ENCODE peak calls at places on chromosomes 2 and 18, in four cellular contexts. J is right cardiac atrium; G is CD4-positive, alpha-beta T cell; D is uterus. A is an unnamed sample.

GRCh38 chr2:218855305-218856167 is 4.1 kb upstream of the WNT6 start:
- DNase-seq in J (no peak), G (peak; percentile 11), D (no peak), A (no peak)

GRCh38 chr18:46155652-46156051 is 51.5 kb downstream of the HAUS1 start:
- DNase-seq in D (no peak), G (no peak), J (no peak), A (no peak)

GRCh38 chr2:53475320-53475719 is 292.3 kb upstream of the CHAC2 start:
- DNase-seq in D (no peak), G (no peak), J (no peak), A (no peak)

GRCh38 chr18:65835881-65836280 is 85.1 kb downstream of the CDH7 start:
- DNase-seq in J (no peak), G (no peak), D (no peak), A (no peak)

GRCh38 chr2:190413421-190413820 is 5.3 kb downstream of the MFSD6 start:
- DNase-seq in J (no peak), G (no peak), D (no peak), A (no peak)

GRCh38 chr2:190713476-190713875 is 64.6 kb downstream of the NAB1 start:
- DNase-seq in J (no peak), D (no peak), G (no peak), A (no peak)

GRCh38 chr18:58578835-58579560 is 49.9 kb downstream of the ALPK2 start:
- DNase-seq in J (no peak), D (no peak), G (no peak), A (no peak)

GRCh38 chr2:152387046-152387445 is 52.1 kb downstream of the FMNL2 start:
- DNase-seq in G (no peak), D (no peak), J (no peak), A (no peak)

GRCh38 chr2:170276056-170276455 is 98.1 kb downstream of the MYO3B start:
- DNase-seq in D (no peak), G (no peak), J (no peak), A (no peak)

GRCh38 chr2:23492941-23493340 is 108.0 kb downstream of the KLHL29 start:
- DNase-seq in G (no peak), J (no peak), D (no peak), A (no peak)

GRCh38 chr18:27954226-27954625 is 222.7 kb downstream of the CDH2 start:
- DNase-seq in G (no peak), J (no peak), D (no peak), A (no peak)

GRCh38 chr2:10447300-10448207 is 573 bp downstream of the ODC1 start:
- DNase-seq in D (no peak), G (no peak), J (no peak), A (peak; percentile 68)

GRCh38 chr2:42195559-42195958 is 26.4 kb downstream of the EML4 start:
- DNase-seq in D (no peak), G (no peak), J (no peak), A (no peak)

GRCh38 chr2:202566286-202566685 is 68.5 kb upstream of the FAM117B start:
- DNase-seq in G (no peak), J (no peak), D (no peak), A (no peak)

GRCh38 chr2:232890896-232891601 is 21.0 kb downstream of the SNORC start:
- DNase-seq in G (no peak), D (no peak), J (no peak), A (no peak)

GRCh38 chr2:134231296-134231964 is 22.4 kb upstream of the MGAT5 start:
- DNase-seq in G (no peak), D (no peak), J (no peak), A (no peak)
- H3K27ac ChIP-seq in G (peak overlapping the region; percentile 62), D (no peak overlapping the region), J (peak overlapping the region; percentile 19), A (no peak overlapping the region)

DNA sequence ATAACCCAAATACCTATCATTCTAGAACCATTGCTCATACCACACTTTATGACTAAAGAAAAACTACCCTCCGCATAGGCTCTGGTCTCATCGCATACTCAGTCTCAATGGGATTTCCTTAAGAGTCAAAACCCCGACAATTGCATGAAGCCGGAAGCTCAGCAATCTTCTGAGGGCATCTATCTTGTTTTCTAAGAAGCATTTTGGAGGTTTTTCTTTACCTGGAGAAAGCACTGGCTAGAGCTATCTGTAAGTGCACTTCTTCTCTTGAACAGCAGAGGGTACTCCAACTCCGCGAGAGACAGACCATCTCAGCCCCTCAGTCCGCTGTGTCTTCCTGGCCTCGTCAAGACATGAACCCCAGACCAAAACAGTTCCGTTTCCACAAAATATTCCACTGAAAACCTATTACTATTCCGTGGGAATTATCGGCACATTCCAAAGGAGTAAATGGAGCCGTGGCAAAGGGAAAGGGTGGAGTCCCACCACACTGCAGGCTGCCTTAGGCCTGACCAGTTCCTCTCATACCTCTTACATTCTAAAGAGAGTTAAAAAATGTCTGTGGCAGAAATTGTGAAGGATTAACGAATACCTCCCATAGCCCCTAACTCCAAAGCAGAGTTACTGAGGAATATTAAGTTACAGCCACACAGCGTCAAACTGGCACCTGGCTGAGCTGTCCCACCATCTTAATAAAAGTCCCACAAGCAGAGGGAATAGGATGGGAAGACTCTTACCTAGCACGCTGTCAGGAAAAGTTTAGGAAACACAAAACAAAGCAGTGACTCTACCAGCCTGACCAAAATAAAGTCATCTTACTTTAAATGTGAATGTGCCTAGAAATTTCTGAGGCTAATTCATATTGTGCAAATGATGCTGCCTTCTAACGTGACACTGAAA is 325.6 kb upstream of the VRK2 start:
- DNase-seq in G (no peak), D (no peak), J (peak; percentile 14), A (no peak)
- H3K27ac ChIP-seq in G (no peak overlapping the region), D (no peak overlapping the region), J (no peak overlapping the region), A (no peak overlapping the region)

GRCh38 chr2:159199236-159199635 is 87.3 kb downstream of the WDSUB1 start:
- DNase-seq in J (no peak), G (no peak), D (no peak), A (no peak)

GRCh38 chr2:159200498-159200897 is 86.0 kb downstream of the WDSUB1 start:
- DNase-seq in D (no peak), G (no peak), J (no peak), A (no peak)

GRCh38 chr2:159199751-159200465 is 86.6 kb downstream of the WDSUB1 start:
- DNase-seq in D (no peak), J (no peak), G (no peak), A (no peak)

GRCh38 chr2:159202568-159203071 is 83.9 kb downstream of the WDSUB1 start:
- DNase-seq in J (peak; percentile 69), G (no peak), D (peak; percentile 68), A (no peak)

GRCh38 chr2:159201321-159202063 is 85.0 kb downstream of the WDSUB1 start:
- DNase-seq in G (no peak), D (no peak), J (no peak), A (no peak)
- H3K27ac ChIP-seq in G (no peak overlapping the region), D (peak overlapping the region; percentile 87), J (peak overlapping the region; percentile 42), A (no peak overlapping the region)

GRCh38 chr18:24214913-24215312 is 76.1 kb downstream of the CABYR start:
- DNase-seq in D (no peak), G (no peak), J (no peak), A (no peak)
- H3K27ac ChIP-seq in D (peak overlapping the region; percentile 29), G (no peak overlapping the region), J (no peak overlapping the region), A (peak overlapping the region; percentile 77)

GRCh38 chr2:12170151-12170550 is 423.7 kb downstream of the LPIN1 start:
- DNase-seq in D (no peak), G (no peak), J (no peak), A (no peak)
- H3K27ac ChIP-seq in D (peak overlapping the region; percentile 85), G (no peak overlapping the region), J (no peak overlapping the region), A (no peak overlapping the region)

GRCh38 chr2:101752708-101753107 is 55.2 kb downstream of the MAP4K4 start:
- DNase-seq in D (no peak), G (no peak), J (no peak), A (peak; percentile 67)

GRCh38 chr2:101751875-101752619 is 54.5 kb downstream of the MAP4K4 start:
- DNase-seq in D (no peak), G (no peak), J (no peak), A (no peak)

GRCh38 chr2:101753207-101753616 is 55.7 kb downstream of the MAP4K4 start:
- DNase-seq in J (no peak), D (no peak), G (no peak), A (no peak)

GRCh38 chr2:101750688-101751087 is 53.2 kb downstream of the MAP4K4 start:
- DNase-seq in D (no peak), J (no peak), G (no peak), A (no peak)

GRCh38 chr2:101751276-101751675 is 53.8 kb downstream of the MAP4K4 start:
- DNase-seq in J (no peak), D (no peak), G (no peak), A (no peak)
- H3K27ac ChIP-seq in J (no peak overlapping the region), D (no peak overlapping the region), G (no peak overlapping the region), A (peak overlapping the region; percentile 91)

DNA sequence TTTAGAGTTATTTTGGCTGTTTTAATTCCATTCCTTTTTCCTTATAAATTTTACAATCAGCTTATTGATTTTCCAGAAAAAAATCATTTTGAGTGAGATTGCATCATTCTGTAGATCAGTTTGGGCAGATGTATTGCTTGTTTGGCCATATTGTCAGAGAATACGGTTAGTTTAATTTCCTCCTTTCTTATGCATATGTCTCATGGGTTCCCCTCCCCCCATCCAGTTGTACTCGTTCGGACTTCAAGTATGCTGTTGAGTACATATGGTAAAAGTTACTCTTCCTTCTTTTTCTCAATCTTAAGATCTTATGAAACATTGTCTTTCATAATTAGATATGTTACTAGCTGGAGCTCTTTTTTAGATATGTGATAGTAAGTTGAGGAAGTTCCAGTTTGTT is 131.2 kb upstream of the TTC27 start:
- DNase-seq in D (no peak), G (no peak), J (no peak), A (no peak)
- H3K27ac ChIP-seq in D (no peak overlapping the region), G (no peak overlapping the region), J (no peak overlapping the region), A (no peak overlapping the region)